ENCODE peak calls at places on chromosomes 3 and 15, in six cellular contexts. J is HEK293T, C is iPS-NIHi11, Z is occipital lobe, V is A549, S is NCI-H1105. B is an unnamed sample.

GRCh38 chr3:76631251-76631650 is 408.6 kb upstream of the ROBO2 start:
- DNase-seq in S (no peak), J (no peak), C (no peak), Z (no peak), V (no peak), B (no peak)

GRCh38 chr3:15778332-15778858 is 19.4 kb downstream of the ANKRD28 start:
- DNase-seq in C (no peak), J (no peak), V (no peak), S (no peak), Z (no peak), B (no peak)

GRCh38 chr15:67774626-67775025 is 50.7 kb upstream of the SKOR1 start:
- DNase-seq in S (no peak), Z (no peak), V (no peak), J (no peak), C (no peak), B (no peak)

GRCh38 chr3:127735767-127736693 is 63.3 kb downstream of the ABTB1 start:
- DNase-seq in Z (no peak), J (no peak), C (no peak), S (peak), V (peak), B (peak)

GRCh38 chr3:20772869-20773268 is 586.9 kb upstream of the SGO1 start:
- DNase-seq in C (no peak), S (peak), J (no peak), Z (no peak), V (no peak), B (no peak)

GRCh38 chr15:43930556-43930955 is 103.8 kb downstream of the WDR76 start:
- DNase-seq in S (no peak), C (no peak), V (no peak), Z (no peak), J (no peak), B (no peak)

GRCh38 chr3:161489390-161489789 is 7.2 kb upstream of the OTOL1 start:
- DNase-seq in J (no peak), C (no peak), Z (no peak), S (no peak), V (no peak), B (no peak)

GRCh38 chr15:39188314-39188713 is 392.6 kb upstream of the THBS1 start:
- DNase-seq in V (no peak), J (no peak), S (no peak), C (no peak), Z (no peak), B (no peak)

GRCh38 chr15:75542386-75542797 is 36.7 kb downstream of the PTPN9 start:
- DNase-seq in C (no peak), J (no peak), V (no peak), S (no peak), Z (no peak), B (no peak)

GRCh38 chr3:51683566-51683965 is 12.5 kb downstream of the TEX264 start:
- DNase-seq in C (no peak), J (no peak), V (no peak), S (no peak), Z (no peak), B (no peak)

GRCh38 chr15:77335298-77335697 is 84.6 kb downstream of the PEAK1 start:
- DNase-seq in S (peak), Z (no peak), C (no peak), V (no peak), J (no peak), B (no peak)

GRCh38 chr3:30227571-30228301 is 378.7 kb upstream of the TGFBR2 start:
- DNase-seq in Z (no peak), S (no peak), C (no peak), V (peak), J (no peak), B (peak)

GRCh38 chr15:85826756-85827515 is 32.2 kb upstream of the KLHL25 start:
- DNase-seq in C (no peak), S (no peak), Z (no peak), V (no peak), J (no peak), B (no peak)

GRCh38 chr3:40452876-40453730 is 4.0 kb upstream of the RPL14 start:
- DNase-seq in S (peak), Z (peak), C (peak), J (peak), V (peak), B (peak)

GRCh38 chr3:13708301-13708700 is 159.4 kb downstream of the FBLN2 start:
- DNase-seq in C (no peak), Z (no peak), S (no peak), J (no peak), V (no peak), B (no peak)

GRCh38 chr15:33195283-33195682 is 769 bp upstream of the FMN1 start:
- DNase-seq in Z (peak), C (no peak), J (no peak), V (no peak), S (no peak), B (no peak)

GRCh38 chr3:190096345-190096744 is 24.4 kb downstream of the P3H2 start:
- DNase-seq in C (no peak), S (no peak), V (no peak), Z (no peak), J (no peak), B (no peak)

GRCh38 chr3:194140520-194141414 is 4.8 kb downstream of the HES1 start:
- DNase-seq in C (peak), S (peak), J (peak), Z (no peak), V (peak), B (no peak)

GRCh38 chr15:38682861-38683260 is 118.2 kb upstream of the RASGRP1 start:
- DNase-seq in S (no peak), J (no peak), V (no peak), C (no peak), Z (no peak), B (no peak)

GRCh38 chr3:137845666-137846065 is 81.6 kb downstream of the SOX14 start:
- DNase-seq in V (no peak), J (no peak), C (no peak), S (no peak), Z (no peak), B (no peak)

GRCh38 chr3:45218578-45219390 is 7.3 kb downstream of the TMEM158 start:
- DNase-seq in V (no peak), J (no peak), S (no peak), C (no peak), Z (no peak), B (peak)

GRCh38 chr3:45103753-45104714 is 42.1 kb downstream of the CDCP1 start:
- DNase-seq in J (no peak), C (no peak), V (no peak), Z (no peak), S (no peak), B (no peak)

GRCh38 chr3:132321321-132321720 is 4.1 kb downstream of the ACP3 start:
- DNase-seq in J (no peak), Z (no peak), S (no peak), C (no peak), V (no peak), B (no peak)

GRCh38 chr3:55893045-55893664 is 406.0 kb upstream of the WNT5A start:
- DNase-seq in S (no peak), Z (no peak), C (no peak), J (no peak), V (no peak), B (peak)

GRCh38 chr15:69713726-69714559 is 261.3 kb downstream of the RPLP1 start:
- DNase-seq in S (no peak), Z (no peak), J (no peak), C (no peak), V (no peak), B (no peak)

GRCh38 chr3:121894191-121894990 is at the start of gene SLC15A2:
- DNase-seq in C (peak), S (no peak), Z (peak), V (no peak), J (no peak), B (no peak)